ENCODE peak calls at places on chromosomes 7 and 10, in seven cellular contexts. Z is ascending aorta; P is naive B cell; V is epithelial cell of esophagus; C is fibroblast of pulmonary artery; A is CD8-positive, alpha-beta memory T cell; S is activated T-cell treated with anti-CD3 and anti-CD28 coated beads for 4 hours. F is an unnamed sample.

GRCh38 chr10:125238682-125239081 is 78.3 kb upstream of the CTBP2 start:
- DNase-seq in A (no peak), C (no peak), V (no peak), S (no peak), Z (no peak), P (no peak), F (no peak)

GRCh38 chr7:21140622-21141021 is 287.3 kb upstream of the SP4 start:
- DNase-seq in C (no peak), P (no peak), A (no peak), S (no peak), V (peak; percentile 75), Z (no peak), F (no peak)

GRCh38 chr7:150405584-150406310 is 26.6 kb downstream of the ZNF775 start:
- DNase-seq in Z (peak; percentile 78), C (no peak), A (peak; percentile 71), S (peak; percentile 8), V (no peak), P (no peak), F (peak; percentile 52)

GRCh38 chr10:71292624-71293445 is 26.2 kb upstream of the SLC29A3 start:
- DNase-seq in C (no peak), Z (no peak), A (no peak), V (no peak), P (no peak), S (no peak), F (no peak)

GRCh38 chr7:151008143-151008510 is 16.2 kb downstream of the ATG9B start:
- DNase-seq in P (no peak), Z (no peak), V (no peak), A (no peak), C (peak; percentile 44), S (no peak), F (no peak)

GRCh38 chr7:142867398-142868187 is 12.7 kb downstream of the EPHB6 start:
- DNase-seq in V (no peak), P (no peak), Z (no peak), A (no peak), C (no peak), S (no peak), F (no peak)

GRCh38 chr10:22252286-22252800 is 34.5 kb upstream of the EBLN1 start:
- DNase-seq in A (peak; percentile 67), C (peak; percentile 60), S (peak; percentile 38), P (peak; percentile 61), Z (peak; percentile 71), V (peak; percentile 29), F (peak; percentile 21)

GRCh38 chr10:119342017-119342734 is 134.8 kb downstream of the GRK5 start:
- DNase-seq in C (peak; percentile 62), A (peak; percentile 8), S (no peak), P (no peak), Z (peak; percentile 66), V (no peak), F (no peak)

GRCh38 chr10:85610381-85611092 is 756.1 kb downstream of the GRID1 start:
- DNase-seq in A (no peak), P (no peak), Z (no peak), V (no peak), S (no peak), C (no peak), F (no peak)

GRCh38 chr10:1109795-1110673 is 53.8 kb downstream of the WDR37 start:
- DNase-seq in Z (no peak), S (peak; percentile 68), C (peak; percentile 85), V (peak; percentile 91), P (peak; percentile 17), A (peak; percentile 83), F (no peak)

GRCh38 chr10:124117511-124117785 is 24.1 kb upstream of the CHST15 start:
- DNase-seq in C (no peak), A (no peak), V (no peak), S (no peak), Z (no peak), P (no peak), F (no peak)

GRCh38 chr7:2953588-2954407 is 89.9 kb downstream of the CARD11 start:
- DNase-seq in S (no peak), A (no peak), C (no peak), P (no peak), V (no peak), Z (peak; percentile 38), F (no peak)

GRCh38 chr10:24701447-24701846 is 22.2 kb downstream of the ARHGAP21 start:
- DNase-seq in Z (no peak), C (peak; percentile 13), A (no peak), V (no peak), P (no peak), S (no peak), F (no peak)

GRCh38 chr7:3277604-3278572 is 23.2 kb upstream of the SDK1 start:
- DNase-seq in A (no peak), S (no peak), Z (no peak), C (no peak), P (no peak), V (no peak), F (no peak)

GRCh38 chr10:130935051-130935450 is 376.5 kb downstream of the TCERG1L start:
- DNase-seq in A (no peak), Z (peak; percentile 19), C (no peak), S (no peak), V (no peak), P (no peak), F (no peak)

GRCh38 chr7:156000601-156001396 is 188.5 kb upstream of the SHH start:
- DNase-seq in A (no peak), P (no peak), C (no peak), V (no peak), S (no peak), Z (no peak), F (no peak)

GRCh38 chr10:70296406-70296899 is 12.6 kb upstream of the NPFFR1 start:
- DNase-seq in V (peak; percentile 82), C (peak; percentile 88), Z (peak; percentile 93), P (no peak), S (no peak), A (no peak), F (peak; percentile 33)

GRCh38 chr10:71634531-71635164 is 84.9 kb downstream of the C10orf105 start:
- DNase-seq in V (no peak), A (no peak), S (no peak), C (no peak), P (no peak), Z (no peak), F (no peak)

GRCh38 chr7:121337398-121337797 is 8.6 kb downstream of the WNT16 start:
- DNase-seq in C (peak; percentile 44), P (no peak), S (no peak), A (no peak), V (peak; percentile 50), Z (no peak), F (no peak)

GRCh38 chr7:43558071-43558470 is 24.8 kb upstream of the STK17A start:
- DNase-seq in Z (no peak), S (no peak), V (no peak), C (no peak), A (no peak), P (no peak), F (no peak)

GRCh38 chr7:87144173-87144657 is 8.0 kb upstream of the DMTF1 start:
- DNase-seq in P (no peak), Z (no peak), C (no peak), V (no peak), S (no peak), A (no peak), F (no peak)

GRCh38 chr10:100739516-100740368 is 5.6 kb upstream of the PAX2 start:
- DNase-seq in S (no peak), A (no peak), V (no peak), Z (no peak), C (no peak), P (no peak), F (no peak)

GRCh38 chr7:139602143-139602722 is 78.7 kb downstream of the CLEC2L start:
- DNase-seq in S (no peak), P (peak; percentile 3), A (no peak), Z (no peak), C (peak; percentile 64), V (peak; percentile 34), F (no peak)

GRCh38 chr10:20492447-20492846 is 404.7 kb downstream of the NEBL start:
- DNase-seq in A (no peak), P (no peak), V (no peak), C (no peak), S (no peak), Z (no peak), F (no peak)

GRCh38 chr10:5609952-5610616 is 56.3 kb downstream of the ASB13 start:
- DNase-seq in C (no peak), Z (no peak), V (peak; percentile 94), S (no peak), A (no peak), P (no peak), F (no peak)

GRCh38 chr10:62048473-62048872 is 147.0 kb downstream of the ARID5B start:
- DNase-seq in C (no peak), Z (no peak), A (no peak), S (no peak), P (no peak), V (no peak), F (no peak)

GRCh38 chr10:100986952-100987684 is at the start of the genes MRPL43 and TWNK:
- DNase-seq in P (peak; percentile 79), C (peak; percentile 74), S (peak; percentile 84), V (peak; percentile 84), Z (peak; percentile 88), A (peak; percentile 89), F (peak; percentile 42)

GRCh38 chr7:130151591-130152269 is 53.5 kb downstream of the TMEM209 start:
- DNase-seq in S (peak; percentile 14), P (no peak), A (peak; percentile 63), V (no peak), Z (peak; percentile 21), C (peak; percentile 38), F (no peak)

GRCh38 chr7:17559388-17559787 is 260.9 kb downstream of the AHR start:
- DNase-seq in P (no peak), A (no peak), C (no peak), V (peak; percentile 91), Z (no peak), S (no peak), F (no peak)

GRCh38 chr10:128594688-128595087 is 468.5 kb upstream of the MKI67 start:
- DNase-seq in V (no peak), P (no peak), Z (no peak), A (no peak), C (no peak), S (no peak), F (no peak)

GRCh38 chr10:91803386-91804125 is 5.3 kb downstream of the TNKS2 start:
- DNase-seq in C (no peak), P (no peak), Z (no peak), S (no peak), A (no peak), V (no peak), F (no peak)

GRCh38 chr10:102120987-102121738 is 995 bp upstream of the LDB1 start:
- DNase-seq in C (peak; percentile 86), A (peak; percentile 58), V (peak; percentile 30), S (no peak), P (no peak), Z (peak; percentile 88), F (no peak)

GRCh38 chr10:114957673-114958072 is 19.7 kb downstream of the TRUB1 start:
- DNase-seq in V (peak; percentile 64), C (peak; percentile 42), S (no peak), Z (no peak), A (no peak), P (no peak), F (no peak)

GRCh38 chr7:148481965-148482626 is 108.5 kb upstream of the C7orf33 start:
- DNase-seq in P (no peak), A (no peak), V (peak; percentile 64), C (no peak), S (no peak), Z (no peak), F (no peak)